ENCODE peak calls at places on chromosome 13, in four cellular contexts. K is thoracic aorta, X is Peyer's patch, F is tibial nerve. S is an unnamed sample.

GRCh38 chr13:34578471-34578870 is 363.6 kb upstream of the NBEA start:
- DNase-seq in K (no peak), F (no peak), X (no peak), S (no peak)

GRCh38 chr13:112580211-112580610 is 7.7 kb downstream of the TUBGCP3 start:
- DNase-seq in F (no peak), K (no peak), X (no peak), S (no peak)

GRCh38 chr13:41952749-41953148 is 8.2 kb downstream of the VWA8 start:
- DNase-seq in X (no peak), F (no peak), K (no peak), S (no peak)

GRCh38 chr13:46648166-46648607 is 95.2 kb downstream of the LRCH1 start:
- DNase-seq in K (no peak), X (no peak), F (no peak), S (no peak)

GRCh38 chr13:23979361-23980159 is 82.3 kb upstream of the C1QTNF9B start:
- DNase-seq in K (peak; percentile 24), F (peak; percentile 54), X (peak; percentile 70), S (peak; percentile 83)

GRCh38 chr13:33544308-33544707 is 258.8 kb upstream of the STARD13 start:
- DNase-seq in F (no peak), X (no peak), K (no peak), S (no peak)

GRCh38 chr13:99367663-99368448 is 60.7 kb upstream of the GPR183 start:
- DNase-seq in K (no peak), X (no peak), F (no peak), S (no peak)

GRCh38 chr13:33348366-33348765 is 62.8 kb upstream of the STARD13 start:
- DNase-seq in K (no peak), X (no peak), F (no peak), S (no peak)

GRCh38 chr13:76677047-76677446 is 209.2 kb downstream of the KCTD12 start:
- DNase-seq in K (no peak), X (no peak), F (peak; percentile 37), S (no peak)

GRCh38 chr13:47671762-47672161 is 329.3 kb downstream of the SUCLA2 start:
- DNase-seq in X (no peak), F (no peak), K (no peak), S (no peak)

GRCh38 chr13:32538234-32538620 is 368 bp downstream of the N4BP2L2 start:
- DNase-seq in F (no peak), X (no peak), K (no peak), S (peak; percentile 71)

GRCh38 chr13:37194428-37194861 is 89.0 kb upstream of the CSNK1A1L start:
- DNase-seq in F (no peak), K (no peak), X (no peak), S (no peak)

GRCh38 chr13:29877456-29878096 is 27.2 kb upstream of the UBL3 start:
- DNase-seq in F (no peak), K (no peak), X (peak; percentile 60), S (no peak)

GRCh38 chr13:25686831-25687495 is 315.2 kb downstream of the ATP8A2 start:
- DNase-seq in X (no peak), F (no peak), K (no peak), S (no peak)

GRCh38 chr13:111549464-111549863 is 229.0 kb downstream of the TEX29 start:
- DNase-seq in K (no peak), X (no peak), F (no peak), S (no peak)

GRCh38 chr13:22428188-22428828 is 752.5 kb upstream of the SGCG start:
- DNase-seq in K (no peak), X (no peak), F (no peak), S (no peak)

DNA sequence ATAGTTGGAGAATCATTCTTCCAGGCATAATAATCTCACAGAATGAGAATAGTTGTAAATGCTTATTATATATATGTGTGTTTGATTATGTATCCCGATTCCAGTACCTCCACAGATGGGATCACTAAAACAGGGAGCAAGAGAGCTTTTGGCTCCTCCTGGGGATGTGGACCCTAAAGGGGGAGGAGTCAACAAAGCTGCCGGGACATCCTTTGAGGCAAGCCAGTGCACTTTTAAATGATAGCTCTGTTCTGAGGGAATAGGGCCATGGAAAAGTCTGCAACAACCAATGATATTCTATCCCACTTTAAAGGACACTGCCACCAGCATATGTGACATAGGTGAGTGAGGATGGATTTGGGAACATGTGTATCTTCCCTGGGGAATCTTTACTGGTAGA is 40.8 kb downstream of the SLITRK5 start:
- DNase-seq in F (no peak), K (no peak), X (no peak), S (no peak)
- H3K4me1 ChIP-seq in F (no peaks in the 10 kb centered on the region), K (no peaks in the 10 kb centered on the region), X (no peaks in the 10 kb centered on the region), S (no peaks in the 10 kb centered on the region)

GRCh38 chr13:109376936-109377335 is 409.4 kb downstream of the IRS2 start:
- DNase-seq in K (no peak), F (no peak), X (no peak), S (no peak)

GRCh38 chr13:109385161-109385560 is 401.2 kb downstream of the IRS2 start:
- DNase-seq in K (no peak), F (no peak), X (no peak), S (no peak)

GRCh38 chr13:109383683-109384082 is 402.7 kb downstream of the IRS2 start:
- DNase-seq in X (no peak), F (no peak), K (no peak), S (no peak)

GRCh38 chr13:109380457-109380856 is 405.9 kb downstream of the IRS2 start:
- DNase-seq in F (no peak), K (no peak), X (no peak), S (no peak)

DNA sequence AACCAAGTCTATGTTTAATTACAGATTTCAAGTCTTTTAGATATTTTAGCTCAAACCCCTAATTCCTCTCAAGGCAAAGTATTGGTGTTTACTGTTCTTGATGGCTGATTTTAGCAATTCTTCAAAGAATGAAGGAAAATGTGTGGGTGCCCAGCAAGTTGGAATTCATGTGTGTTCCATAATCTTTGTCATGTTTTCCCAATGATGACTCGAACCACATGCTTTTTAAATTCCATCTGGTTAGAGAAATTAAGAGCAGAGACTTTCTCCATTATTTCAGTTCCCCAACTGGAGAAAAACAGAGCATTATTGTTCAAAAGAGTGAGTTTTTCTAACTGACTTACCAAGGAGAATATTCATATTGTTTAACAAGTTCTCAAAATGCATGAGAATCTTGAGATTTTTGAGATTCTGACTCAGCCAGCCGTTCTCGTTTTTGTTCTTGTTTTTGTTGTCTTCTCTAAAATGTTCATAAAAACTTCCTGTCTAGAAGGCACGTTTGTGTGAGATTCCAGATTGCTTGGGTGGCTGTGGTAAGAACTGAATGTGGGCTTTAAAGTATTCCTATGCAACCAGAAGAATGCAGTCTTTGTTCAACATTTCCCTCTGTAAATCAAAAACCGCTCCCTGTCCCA is 404.7 kb downstream of the IRS2 start:
- DNase-seq in F (no peak), K (no peak), X (no peak), S (no peak)
- TF ChIP-seq CTCF in F (no peak), K (no peak), X (no peak), S (no peak)

GRCh38 chr13:77810891-77811290 is 107.7 kb downstream of the EDNRB start:
- DNase-seq in X (no peak), K (no peak), F (no peak), S (no peak)
- H3K27ac ChIP-seq in X (no peak overlapping the region), K (no peak overlapping the region), F (no peak overlapping the region), S (no peak overlapping the region)

GRCh38 chr13:49304763-49305695 is 57.3 kb downstream of the CDADC1 start:
- DNase-seq in F (no peak), X (no peak), K (no peak), S (peak; percentile 54)

GRCh38 chr13:49303533-49304252 is 56.0 kb downstream of the CDADC1 start:
- DNase-seq in F (no peak), X (no peak), K (no peak), S (no peak)

GRCh38 chr13:49304356-49304755 is 56.6 kb downstream of the CDADC1 start:
- DNase-seq in K (no peak), X (no peak), F (no peak), S (no peak)

GRCh38 chr13:49307365-49307764 is 59.6 kb downstream of the CDADC1 start:
- DNase-seq in K (no peak), X (no peak), F (no peak), S (no peak)

GRCh38 chr13:49305824-49306425 is 58.2 kb downstream of the CDADC1 start:
- DNase-seq in F (no peak), X (no peak), K (no peak), S (peak; percentile 59)
- H3K4me1 ChIP-seq in F (peaks cover 99% of the 10 kb centered on the region), X (no peaks in the 10 kb centered on the region), K (peaks cover 30% of the 10 kb centered on the region), S (peaks cover 11% of the 10 kb centered on the region)

GRCh38 chr13:50989476-50989875 is 79.9 kb downstream of the RNASEH2B start:
- DNase-seq in K (no peak), F (peak; percentile 37), X (no peak), S (no peak)
- TF ChIP-seq CTCF in K (no peak), F (no peak), X (no peak), S (peak; percentile 9)

GRCh38 chr13:97478247-97478646 is 44.3 kb downstream of the RAP2A start:
- DNase-seq in X (no peak), K (no peak), F (no peak), S (no peak)

GRCh38 chr13:97471721-97472120 is 37.8 kb downstream of the RAP2A start:
- DNase-seq in K (no peak), F (no peak), X (no peak), S (no peak)

GRCh38 chr13:97477824-97478223 is 43.9 kb downstream of the RAP2A start:
- DNase-seq in F (no peak), K (no peak), X (no peak), S (no peak)

DNA sequence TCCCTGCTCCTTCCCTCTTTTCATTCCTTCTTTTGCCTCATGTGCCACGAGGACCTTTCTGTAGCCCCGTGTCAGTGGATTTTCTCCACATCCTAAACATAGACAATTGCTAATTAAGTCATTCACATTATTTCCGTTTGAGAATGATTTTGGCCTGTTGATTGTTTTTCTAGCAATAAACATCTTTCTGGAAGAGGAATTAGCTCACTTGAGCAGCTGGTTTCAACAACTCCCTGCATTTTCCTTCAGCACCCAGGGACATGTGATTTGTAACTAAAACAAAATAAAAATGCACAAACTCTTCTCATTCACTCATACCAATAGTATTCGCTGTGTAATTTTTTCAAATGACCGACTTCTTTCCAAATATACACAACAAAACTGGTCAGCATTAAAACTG is 40.6 kb downstream of the RAP2A start:
- DNase-seq in K (no peak), F (no peak), X (no peak), S (no peak)
- H3K27ac ChIP-seq in K (no peak overlapping the region), F (no peak overlapping the region), X (no peak overlapping the region), S (no peak overlapping the region)

GRCh38 chr13:110528371-110528770 is 33.2 kb downstream of the RAB20 start:
- DNase-seq in X (no peak), F (no peak), K (no peak), S (no peak)
- H3K4me1 ChIP-seq in X (peaks cover 7% of the 10 kb centered on the region), F (peaks cover 89% of the 10 kb centered on the region), K (peaks cover 65% of the 10 kb centered on the region), S (peaks cover 63% of the 10 kb centered on the region)

DNA sequence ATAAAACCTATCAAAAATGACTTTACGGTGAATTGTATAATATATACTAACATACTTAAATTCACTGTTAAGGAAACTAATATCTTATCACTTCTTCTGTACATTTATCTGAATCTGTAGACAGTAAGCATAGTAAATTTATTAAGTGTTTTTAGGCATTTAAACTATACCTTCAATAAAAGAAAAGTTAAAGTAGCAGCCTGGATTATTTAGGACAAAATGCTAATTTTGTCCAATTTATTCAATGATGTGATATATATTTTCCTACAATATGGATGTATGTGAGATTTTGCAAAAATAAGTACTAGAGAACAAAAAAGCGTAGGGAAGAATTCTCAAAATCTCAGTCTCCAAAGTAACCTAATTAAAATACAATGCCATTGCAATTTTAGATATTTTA is 299.9 kb downstream of the GPC5 start:
- DNase-seq in K (no peak), F (no peak), X (no peak), S (no peak)
- TF ChIP-seq CTCF in K (no peak), F (no peak), X (no peak), S (no peak)